ENCODE peak calls at places on chromosomes 6 and 20, in five cellular contexts. One of them, this sample, is unnamed.
A peak's percentile ranks its signal among the peaks of the same experiment; 100 is the strongest.

GRCh38 chr6:106421491-106421890 is 61.0 kb downstream of the CRYBG1 start:
- DNase-seq in cardiac fibroblast: peak; percentile 7
- DNase-seq in keratinocyte: no peak
- DNase-seq in tibial artery: no peak
- DNase-seq in heart right ventricle: no peak
- DNase-seq in this sample: no peak

GRCh38 chr6:83879746-83880145 is 20.3 kb downstream of the CYB5R4 start:
- DNase-seq in keratinocyte: no peak
- DNase-seq in tibial artery: no peak
- DNase-seq in heart right ventricle: no peak
- DNase-seq in cardiac fibroblast: no peak
- DNase-seq in this sample: no peak

GRCh38 chr6:106383573-106383972 is 23.1 kb downstream of the CRYBG1 start:
- DNase-seq in heart right ventricle: no peak
- DNase-seq in keratinocyte: no peak
- DNase-seq in tibial artery: no peak
- DNase-seq in cardiac fibroblast: no peak
- DNase-seq in this sample: no peak

GRCh38 chr6:154993026-154993425 is 2.1 kb upstream of the TIAM2 start:
- DNase-seq in tibial artery: no peak
- DNase-seq in heart right ventricle: no peak
- DNase-seq in cardiac fibroblast: no peak
- DNase-seq in keratinocyte: no peak
- DNase-seq in this sample: no peak

GRCh38 chr6:132797975-132798819 is at the start of gene SLC18B1:
- DNase-seq in keratinocyte: no peak
- DNase-seq in tibial artery: peak; percentile 39
- DNase-seq in heart right ventricle: peak; percentile 47
- DNase-seq in cardiac fibroblast: peak; percentile 31
- DNase-seq in this sample: peak; percentile 27

GRCh38 chr6:16524380-16524707 is 236.9 kb downstream of the ATXN1 start:
- DNase-seq in tibial artery: no peak
- DNase-seq in heart right ventricle: no peak
- DNase-seq in keratinocyte: no peak
- DNase-seq in cardiac fibroblast: peak; percentile 55
- DNase-seq in this sample: no peak

GRCh38 chr6:89412071-89413005 is at the start of gene RRAGD:
- DNase-seq in keratinocyte: no peak
- DNase-seq in tibial artery: peak; percentile 81
- DNase-seq in heart right ventricle: peak; percentile 64
- DNase-seq in cardiac fibroblast: no peak
- DNase-seq in this sample: no peak

GRCh38 chr20:39190666-39191570 is 228.8 kb downstream of the DHX35 start:
- DNase-seq in heart right ventricle: no peak
- DNase-seq in tibial artery: no peak
- DNase-seq in cardiac fibroblast: no peak
- DNase-seq in keratinocyte: peak; percentile 50
- DNase-seq in this sample: no peak

GRCh38 chr6:22146581-22147468 is 150.0 kb downstream of the PRL start:
- DNase-seq in keratinocyte: no peak
- DNase-seq in heart right ventricle: no peak
- DNase-seq in cardiac fibroblast: peak; percentile 21
- DNase-seq in tibial artery: no peak
- DNase-seq in this sample: no peak

GRCh38 chr6:126376682-126377081 is 36.8 kb downstream of the CENPW start:
- DNase-seq in heart right ventricle: no peak
- DNase-seq in cardiac fibroblast: no peak
- DNase-seq in keratinocyte: no peak
- DNase-seq in tibial artery: no peak
- DNase-seq in this sample: no peak

GRCh38 chr20:4060054-4060795 is 44.9 kb upstream of the RNF24 start:
- DNase-seq in tibial artery: no peak
- DNase-seq in heart right ventricle: peak; percentile 70
- DNase-seq in keratinocyte: no peak
- DNase-seq in cardiac fibroblast: no peak
- DNase-seq in this sample: no peak

GRCh38 chr20:51346686-51347485 is 195.6 kb downstream of the NFATC2 start:
- DNase-seq in keratinocyte: peak; percentile 94
- DNase-seq in tibial artery: no peak
- DNase-seq in cardiac fibroblast: peak; percentile 54
- DNase-seq in heart right ventricle: no peak
- DNase-seq in this sample: no peak

GRCh38 chr20:63743210-63743970 is 3.8 kb downstream of the SLC2A4RG start:
- DNase-seq in cardiac fibroblast: no peak
- DNase-seq in tibial artery: no peak
- DNase-seq in heart right ventricle: no peak
- DNase-seq in keratinocyte: no peak
- DNase-seq in this sample: no peak

GRCh38 chr20:38217791-38218565 is 42.6 kb downstream of the KIAA1755 start:
- DNase-seq in cardiac fibroblast: peak; percentile 89
- DNase-seq in heart right ventricle: peak; percentile 44
- DNase-seq in keratinocyte: peak; percentile 60
- DNase-seq in tibial artery: peak; percentile 58
- DNase-seq in this sample: peak; percentile 44

GRCh38 chr20:47929368-47930115 is 144.3 kb upstream of the SULF2 start:
- DNase-seq in tibial artery: peak; percentile 48
- DNase-seq in cardiac fibroblast: peak; percentile 81
- DNase-seq in keratinocyte: no peak
- DNase-seq in heart right ventricle: no peak
- DNase-seq in this sample: no peak

GRCh38 chr20:35866446-35867202 is 87.7 kb downstream of the SCAND1 start:
- DNase-seq in cardiac fibroblast: peak; percentile 28
- DNase-seq in keratinocyte: no peak
- DNase-seq in heart right ventricle: no peak
- DNase-seq in tibial artery: no peak
- DNase-seq in this sample: no peak

GRCh38 chr6:140079328-140079727 is 704.9 kb upstream of the CITED2 start:
- DNase-seq in tibial artery: no peak
- DNase-seq in cardiac fibroblast: peak; percentile 97
- DNase-seq in keratinocyte: no peak
- DNase-seq in heart right ventricle: peak; percentile 37
- DNase-seq in this sample: no peak

GRCh38 chr6:108915258-108915657 is 67.0 kb downstream of the ARMC2 start:
- DNase-seq in heart right ventricle: no peak
- DNase-seq in tibial artery: no peak
- DNase-seq in cardiac fibroblast: no peak
- DNase-seq in keratinocyte: no peak
- DNase-seq in this sample: no peak

GRCh38 chr6:50591135-50591534 is 122.2 kb upstream of the TFAP2D start:
- DNase-seq in keratinocyte: no peak
- DNase-seq in tibial artery: no peak
- DNase-seq in cardiac fibroblast: no peak
- DNase-seq in heart right ventricle: no peak
- DNase-seq in this sample: no peak

GRCh38 chr6:153816306-153816845 is 222.7 kb upstream of the OPRM1 start:
- DNase-seq in heart right ventricle: no peak
- DNase-seq in cardiac fibroblast: no peak
- DNase-seq in keratinocyte: no peak
- DNase-seq in tibial artery: no peak
- DNase-seq in this sample: no peak

DNA sequence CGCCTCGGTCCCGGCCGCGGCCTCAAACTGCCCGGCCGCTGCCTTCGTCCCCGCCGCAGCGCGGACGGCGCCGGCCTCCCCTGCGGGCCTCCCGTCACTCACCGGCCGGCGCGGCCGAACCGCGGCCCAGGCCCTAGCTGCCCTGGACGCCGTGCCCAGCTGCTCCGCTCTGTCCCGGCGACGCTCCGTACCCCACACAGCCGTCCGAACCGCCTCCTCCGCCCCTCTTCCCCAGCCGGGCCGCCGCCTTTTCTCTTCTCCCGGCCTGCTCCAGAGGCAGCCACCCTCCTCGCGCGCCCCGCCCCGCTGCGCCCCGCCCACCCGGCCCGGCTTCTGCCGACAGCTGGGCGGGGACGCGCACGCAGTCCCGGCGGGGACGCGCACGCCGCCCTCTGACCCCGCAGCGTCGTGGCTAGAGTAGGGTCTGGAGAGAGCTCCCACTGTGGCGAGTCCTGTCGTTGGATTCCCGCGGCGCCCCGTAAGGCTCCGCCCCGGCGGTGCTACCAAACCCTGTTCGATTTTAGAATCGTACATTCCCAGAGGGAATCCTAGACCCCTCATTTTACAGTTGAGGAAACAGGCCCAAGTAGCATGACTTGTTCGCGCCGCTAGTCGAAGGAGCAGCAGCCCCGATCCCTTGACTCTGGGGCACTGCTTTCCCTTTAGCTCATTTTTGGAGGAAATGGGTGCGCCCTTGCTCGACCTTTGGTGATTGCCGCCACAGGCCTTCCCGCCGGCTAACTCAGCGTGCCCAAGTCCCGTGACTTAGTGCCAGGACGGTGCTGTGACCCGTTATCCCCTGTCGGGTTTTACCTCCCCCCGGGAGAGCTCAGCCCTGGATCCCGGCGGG is at the start of gene FBXO30:
- DNase-seq in cardiac fibroblast: peak; percentile 93
- DNase-seq in keratinocyte: no peak
- DNase-seq in tibial artery: peak; percentile 84
- DNase-seq in heart right ventricle: peak; percentile 89
- DNase-seq in this sample: peak; percentile 75
- TF ChIP-seq CTCF in cardiac fibroblast: no peak
- TF ChIP-seq CTCF in keratinocyte: peak; percentile 10
- TF ChIP-seq CTCF in tibial artery: peak; percentile 58
- TF ChIP-seq CTCF in heart right ventricle: peak; percentile 38
- TF ChIP-seq CTCF in this sample: no peak

GRCh38 chr20:24872291-24873014 is 76.6 kb upstream of the CST7 start:
- DNase-seq in tibial artery: no peak
- DNase-seq in keratinocyte: no peak
- DNase-seq in heart right ventricle: no peak
- DNase-seq in cardiac fibroblast: no peak
- DNase-seq in this sample: no peak

GRCh38 chr20:24873015-24873620 is 76.0 kb upstream of the CST7 start:
- DNase-seq in cardiac fibroblast: no peak
- DNase-seq in keratinocyte: no peak
- DNase-seq in heart right ventricle: no peak
- DNase-seq in tibial artery: no peak
- DNase-seq in this sample: no peak

GRCh38 chr20:24868959-24869358 is 80.1 kb upstream of the CST7 start:
- DNase-seq in keratinocyte: no peak
- DNase-seq in tibial artery: no peak
- DNase-seq in heart right ventricle: no peak
- DNase-seq in cardiac fibroblast: no peak
- DNase-seq in this sample: no peak

GRCh38 chr20:24870876-24871275 is 78.2 kb upstream of the CST7 start:
- DNase-seq in cardiac fibroblast: no peak
- DNase-seq in heart right ventricle: no peak
- DNase-seq in tibial artery: no peak
- DNase-seq in keratinocyte: no peak
- DNase-seq in this sample: no peak

GRCh38 chr20:24871429-24872213 is 77.4 kb upstream of the CST7 start:
- DNase-seq in keratinocyte: no peak
- DNase-seq in tibial artery: no peak
- DNase-seq in heart right ventricle: no peak
- DNase-seq in cardiac fibroblast: no peak
- DNase-seq in this sample: no peak
- TF ChIP-seq CTCF in keratinocyte: no peak
- TF ChIP-seq CTCF in tibial artery: no peak
- TF ChIP-seq CTCF in heart right ventricle: no peak
- TF ChIP-seq CTCF in cardiac fibroblast: no peak
- TF ChIP-seq CTCF in this sample: no peak

DNA sequence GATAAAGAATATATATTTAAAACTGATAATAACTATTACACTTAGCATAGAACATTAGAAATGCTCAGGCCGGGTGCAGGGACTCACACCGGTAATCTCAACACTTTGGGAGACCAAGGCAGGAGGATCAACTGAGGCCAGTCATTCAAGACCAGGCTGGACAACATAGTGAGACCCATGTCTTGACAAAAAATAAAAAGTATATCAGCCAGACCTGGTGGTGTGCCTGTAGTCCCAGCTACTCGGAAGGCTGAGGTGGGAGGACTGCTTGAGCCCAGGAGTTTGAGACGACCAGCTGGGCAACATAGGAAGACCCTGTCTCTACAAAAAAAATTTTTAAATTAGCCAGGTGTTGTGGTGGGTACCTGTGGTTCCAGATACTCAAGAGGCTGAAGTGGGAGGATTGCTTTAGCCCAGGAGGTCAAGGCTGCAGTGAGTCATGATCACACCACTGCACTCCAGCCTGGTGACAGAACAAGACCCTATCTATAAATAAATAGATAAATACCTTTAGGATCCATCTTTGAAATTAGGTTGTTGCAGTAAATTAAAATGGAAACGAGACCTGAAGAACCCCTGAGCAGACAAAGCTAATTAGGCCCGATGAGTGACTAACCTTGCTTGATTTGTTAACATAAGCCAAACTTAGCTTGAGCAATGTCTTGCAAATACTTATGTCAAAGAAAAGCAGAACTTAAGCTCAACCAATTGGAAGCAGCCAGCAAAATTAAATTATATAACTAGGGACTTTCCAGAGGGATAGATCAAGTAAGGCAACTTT is 75.8 kb upstream of the E2F3 start:
- DNase-seq in tibial artery: no peak
- DNase-seq in cardiac fibroblast: no peak
- DNase-seq in keratinocyte: no peak
- DNase-seq in heart right ventricle: no peak
- DNase-seq in this sample: no peak
- TF ChIP-seq CTCF in tibial artery: no peak
- TF ChIP-seq CTCF in cardiac fibroblast: no peak
- TF ChIP-seq CTCF in keratinocyte: no peak
- TF ChIP-seq CTCF in heart right ventricle: no peak
- TF ChIP-seq CTCF in this sample: no peak

GRCh38 chr6:96620851-96621250 is 57.9 kb downstream of the FHL5 start:
- DNase-seq in keratinocyte: no peak
- DNase-seq in tibial artery: no peak
- DNase-seq in heart right ventricle: no peak
- DNase-seq in cardiac fibroblast: no peak
- DNase-seq in this sample: no peak

GRCh38 chr6:96624957-96625356 is 62.0 kb downstream of the FHL5 start:
- DNase-seq in heart right ventricle: no peak
- DNase-seq in cardiac fibroblast: no peak
- DNase-seq in keratinocyte: no peak
- DNase-seq in tibial artery: no peak
- DNase-seq in this sample: no peak

GRCh38 chr6:96631248-96631647 is 68.3 kb downstream of the FHL5 start:
- DNase-seq in tibial artery: no peak
- DNase-seq in cardiac fibroblast: no peak
- DNase-seq in heart right ventricle: no peak
- DNase-seq in keratinocyte: no peak
- DNase-seq in this sample: no peak

GRCh38 chr6:96621983-96622382 is 59.1 kb downstream of the FHL5 start:
- DNase-seq in heart right ventricle: no peak
- DNase-seq in keratinocyte: no peak
- DNase-seq in cardiac fibroblast: no peak
- DNase-seq in tibial artery: no peak
- DNase-seq in this sample: no peak

GRCh38 chr6:96626749-96627353 is 63.9 kb downstream of the FHL5 start:
- DNase-seq in keratinocyte: no peak
- DNase-seq in heart right ventricle: no peak
- DNase-seq in tibial artery: no peak
- DNase-seq in cardiac fibroblast: peak; percentile 66
- DNase-seq in this sample: no peak
- TF ChIP-seq CTCF in keratinocyte: no peak
- TF ChIP-seq CTCF in heart right ventricle: peak; percentile 51
- TF ChIP-seq CTCF in tibial artery: peak; percentile 46
- TF ChIP-seq CTCF in cardiac fibroblast: peak; percentile 33
- TF ChIP-seq CTCF in this sample: no peak

GRCh38 chr6:25961619-25962367 is 809 bp upstream of the TRIM38 start:
- DNase-seq in heart right ventricle: no peak
- DNase-seq in cardiac fibroblast: no peak
- DNase-seq in tibial artery: peak; percentile 22
- DNase-seq in keratinocyte: no peak
- DNase-seq in this sample: no peak
- TF ChIP-seq CTCF in heart right ventricle: peak; percentile 16
- TF ChIP-seq CTCF in cardiac fibroblast: peak; percentile 1
- TF ChIP-seq CTCF in tibial artery: no peak
- TF ChIP-seq CTCF in keratinocyte: no peak
- TF ChIP-seq CTCF in this sample: no peak

This sample was measured in omental fat pad.